ENCODE peak calls at places on chromosomes 2 and 18, in nine cellular contexts. I is H7; Y is GM20000; B is stimulated activated CD8-positive, alpha-beta memory T cell treated with anti-CD3 and anti-CD28 coated beads, Interleukin-12 subunit alpha, Interleukin-12 subunit beta, amount 100 ng/mL, for 4 hours; H is stimulated activated CD4-positive, alpha-beta T cell treated with anti-CD3 and anti-CD28 coated beads, Interleukin-12 subunit alpha, Interleukin-12 subunit beta, amount 100 ng/mL, for 4 hours; A is fibroblast of villous mesenchyme; E is kidney glomerular epithelial cell; W is Karpas-422; L is activated CD8-positive, alpha-beta T cell treated with anti-CD3 and anti-CD28 coated beads, Interleukin-2, amount 10 ng/mL, durations not matched to agents 7 days and 5 days. U is an unnamed sample.

GRCh38 chr2:168237741-168238140 is 9.7 kb downstream of the STK39 start:
- DNase-seq in I (no peak), Y (no peak), B (no peak), H (no peak), A (peak), E (no peak), W (no peak), L (no peak), U (no peak)

GRCh38 chr2:81235601-81236000 is 931.0 kb upstream of the LRRTM1 start:
- DNase-seq in I (no peak), Y (no peak), B (no peak), H (no peak), A (no peak), E (no peak), W (no peak), L (no peak), U (no peak)

GRCh38 chr18:43563780-43564179 is 286.5 kb upstream of the SYT4 start:
- DNase-seq in I (peak), Y (peak), B (no peak), H (no peak), A (peak), E (peak), W (peak), L (no peak), U (peak)

GRCh38 chr18:53745228-53745967 is 479.1 kb downstream of the MBD2 start:
- DNase-seq in I (no peak), Y (no peak), B (no peak), H (no peak), A (no peak), E (no peak), W (no peak), L (no peak), U (no peak)

GRCh38 chr18:45339819-45340550 is 275.3 kb upstream of the SLC14A2 start:
- DNase-seq in I (no peak), Y (no peak), B (no peak), H (no peak), A (no peak), E (no peak), W (no peak), L (no peak), U (no peak)

GRCh38 chr18:58716046-58716766 is 44.9 kb downstream of the MALT1 start:
- DNase-seq in I (no peak), Y (peak), B (no peak), H (no peak), A (peak), E (no peak), W (no peak), L (peak), U (no peak)

GRCh38 chr2:20661028-20661980 is 5.6 kb upstream of the GDF7 start:
- DNase-seq in I (peak), Y (peak), B (peak), H (peak), A (peak), E (peak), W (peak), L (peak), U (peak)

GRCh38 chr2:185318271-185318724 is 420.3 kb upstream of the FSIP2 start:
- DNase-seq in I (no peak), Y (no peak), B (no peak), H (no peak), A (no peak), E (peak), W (no peak), L (no peak), U (no peak)

GRCh38 chr18:34598136-34598635 is 111.9 kb upstream of the DTNA start:
- DNase-seq in I (no peak), Y (no peak), B (no peak), H (no peak), A (peak), E (no peak), W (no peak), L (no peak), U (no peak)

GRCh38 chr2:233572468-233572867 is 5.9 kb upstream of the USP40 start:
- DNase-seq in I (no peak), Y (no peak), B (no peak), H (no peak), A (no peak), E (no peak), W (no peak), L (no peak), U (no peak)

GRCh38 chr2:39696838-39697237 is 31.1 kb downstream of the TMEM178A start:
- DNase-seq in I (no peak), Y (no peak), B (no peak), H (no peak), A (peak), E (peak), W (peak), L (no peak), U (peak)

GRCh38 chr2:96831679-96832078 is 12.1 kb downstream of the ANKRD23 start:
- DNase-seq in I (peak), Y (no peak), B (no peak), H (no peak), A (no peak), E (no peak), W (no peak), L (no peak), U (no peak)

GRCh38 chr2:8851811-8852560 is 14.6 kb upstream of the KIDINS220 start:
- DNase-seq in I (peak), Y (no peak), B (no peak), H (no peak), A (peak), E (no peak), W (no peak), L (no peak), U (no peak)

GRCh38 chr2:228658998-228659397 is 477.5 kb upstream of the SPHKAP start:
- DNase-seq in I (no peak), Y (no peak), B (no peak), H (no peak), A (peak), E (no peak), W (no peak), L (no peak), U (no peak)

GRCh38 chr2:28552045-28552823 is 56.4 kb downstream of the PLB1 start:
- DNase-seq in I (no peak), Y (no peak), B (no peak), H (no peak), A (no peak), E (peak), W (no peak), L (no peak), U (no peak)

GRCh38 chr2:30514134-30514860 is 67.3 kb downstream of the LCLAT1 start:
- DNase-seq in I (no peak), Y (peak), B (no peak), H (no peak), A (peak), E (no peak), W (no peak), L (no peak), U (peak)

GRCh38 chr2:113103277-113103676 is 24.1 kb upstream of the IL1RN start:
- DNase-seq in I (no peak), Y (no peak), B (no peak), H (no peak), A (no peak), E (no peak), W (no peak), L (no peak), U (no peak)

GRCh38 chr2:205261631-205262030 is 420.7 kb upstream of the NRP2 start:
- DNase-seq in I (no peak), Y (no peak), B (no peak), H (no peak), A (peak), E (no peak), W (no peak), L (no peak), U (no peak)

GRCh38 chr2:209663149-209663548 is 108.5 kb upstream of the UNC80 start:
- DNase-seq in I (no peak), Y (no peak), B (no peak), H (no peak), A (no peak), E (peak), W (no peak), L (no peak), U (peak)

GRCh38 chr2:225471492-225471891 is 72.0 kb downstream of the NYAP2 start:
- DNase-seq in I (no peak), Y (no peak), B (no peak), H (no peak), A (no peak), E (peak), W (no peak), L (no peak), U (no peak)

GRCh38 chr2:174527101-174527721 is 40.4 kb upstream of the GPR155 start:
- DNase-seq in I (no peak), Y (no peak), B (no peak), H (no peak), A (no peak), E (no peak), W (no peak), L (no peak), U (no peak)

GRCh38 chr18:47754311-47755101 is 176.0 kb downstream of the SMAD2 start:
- DNase-seq in I (peak), Y (peak), B (no peak), H (peak), A (peak), E (no peak), W (peak), L (peak), U (peak)

GRCh38 chr2:237277151-237277550 is 136.8 kb downstream of the COL6A3 start:
- DNase-seq in I (no peak), Y (no peak), B (no peak), H (no peak), A (no peak), E (no peak), W (no peak), L (no peak), U (no peak)

GRCh38 chr18:27661320-27662049 is 476.4 kb upstream of the CHST9 start:
- DNase-seq in I (no peak), Y (no peak), B (no peak), H (no peak), A (no peak), E (no peak), W (no peak), L (no peak), U (no peak)

GRCh38 chr18:3832211-3832610 is 382.2 kb downstream of the TGIF1 start:
- DNase-seq in I (peak), Y (no peak), B (no peak), H (no peak), A (no peak), E (no peak), W (no peak), L (no peak), U (no peak)

GRCh38 chr2:64288321-64288931 is 144.2 kb upstream of the PELI1 start:
- DNase-seq in I (no peak), Y (no peak), B (no peak), H (no peak), A (peak), E (no peak), W (no peak), L (no peak), U (no peak)

GRCh38 chr2:213065583-213066444 is 85.6 kb downstream of the IKZF2 start:
- DNase-seq in I (peak), Y (peak), B (no peak), H (no peak), A (peak), E (peak), W (no peak), L (peak), U (no peak)

GRCh38 chr2:7379799-7380198 is 462.6 kb downstream of the RNF144A start:
- DNase-seq in I (no peak), Y (no peak), B (no peak), H (no peak), A (no peak), E (no peak), W (no peak), L (no peak), U (no peak)

GRCh38 chr2:199465988-199466703 is 8.4 kb upstream of the SATB2 start:
- DNase-seq in I (peak), Y (no peak), B (no peak), H (no peak), A (no peak), E (no peak), W (no peak), L (no peak), U (no peak)

GRCh38 chr2:27857417-27858172 is 32.6 kb downstream of the RBKS start:
- DNase-seq in I (no peak), Y (no peak), B (no peak), H (no peak), A (peak), E (peak), W (no peak), L (no peak), U (no peak)

GRCh38 chr2:61452392-61452791 is 18.5 kb downstream of the USP34 start:
- DNase-seq in I (no peak), Y (no peak), B (no peak), H (no peak), A (no peak), E (no peak), W (no peak), L (no peak), U (no peak)